ENCODE peak calls at places on chromosomes 4 and X, in eight cellular contexts. O is T-helper 1 cell; A is GM12891; Y is naive B cell; J is HTR-8/SVneo; P is activated CD8-positive, alpha-beta memory T cell treated with anti-CD3 and anti-CD28 coated beads for 4 hours; S is ureter; I is AG10803. Q is an unnamed sample.

GRCh38 chr4:3234171-3235029 is 14.6 kb upstream of the MSANTD1 start:
- DNase-seq in O (no peak), A (no peak), Y (no peak), J (no peak), P (no peak), S (no peak), I (no peak), Q (no peak)

GRCh38 chrX:23904096-23904495 is 3.6 kb downstream of the APOO start:
- DNase-seq in O (no peak), A (no peak), Y (no peak), J (no peak), P (no peak), S (no peak), I (peak), Q (no peak)

GRCh38 chr4:43238018-43238417 is 345.5 kb downstream of the GRXCR1 start:
- DNase-seq in O (no peak), A (no peak), Y (no peak), J (no peak), P (no peak), S (no peak), I (no peak), Q (no peak)

GRCh38 chr4:138650917-138651564 is 364.5 kb upstream of the NOCT start:
- DNase-seq in O (no peak), A (no peak), Y (no peak), J (peak), P (no peak), S (no peak), I (peak), Q (peak)

GRCh38 chr4:141447761-141448160 is 188.6 kb upstream of the IL15 start:
- DNase-seq in O (no peak), A (no peak), Y (no peak), J (no peak), P (no peak), S (no peak), I (no peak), Q (no peak)

GRCh38 chr4:118867311-118868067 is 21.2 kb upstream of the SYNPO2 start:
- DNase-seq in O (no peak), A (no peak), Y (no peak), J (no peak), P (no peak), S (no peak), I (peak), Q (peak)

GRCh38 chr4:11397146-11397545 is 31.5 kb downstream of the HS3ST1 start:
- DNase-seq in O (no peak), A (no peak), Y (no peak), J (no peak), P (no peak), S (no peak), I (no peak), Q (no peak)

GRCh38 chrX:130330706-130331105 is 9.0 kb upstream of the SLC25A14 start:
- DNase-seq in O (peak), A (peak), Y (no peak), J (peak), P (no peak), S (peak), I (peak), Q (no peak)

GRCh38 chr4:700587-701264 is 4.9 kb upstream of the PCGF3 start:
- DNase-seq in O (no peak), A (no peak), Y (no peak), J (no peak), P (no peak), S (no peak), I (no peak), Q (no peak)

GRCh38 chr4:152118108-152118507 is 357.3 kb upstream of the GATB start:
- DNase-seq in O (no peak), A (no peak), Y (no peak), J (no peak), P (no peak), S (no peak), I (no peak), Q (no peak)

GRCh38 chrX:16774746-16775145 is 11.5 kb upstream of the TXLNG start:
- DNase-seq in O (no peak), A (no peak), Y (no peak), J (no peak), P (no peak), S (no peak), I (no peak), Q (no peak)

Q was measured in BJ.